ENCODE peak calls at places on chromosomes 7 and 10, in four cellular contexts. One of them, this sample, is unnamed.

GRCh38 chr7:137873524-137873923 is 26.8 kb upstream of the DGKI start:
- DNase-seq in fibroblast of the aortic adventitia: peak; percentile 73
- DNase-seq in CD8-positive, alpha-beta T cell: no peak
- DNase-seq in lung: no peak
- DNase-seq in this sample: peak; percentile 74

GRCh38 chr7:93014410-93014809 is 103.4 kb downstream of the SAMD9 start:
- DNase-seq in fibroblast of the aortic adventitia: no peak
- DNase-seq in CD8-positive, alpha-beta T cell: no peak
- DNase-seq in lung: no peak
- DNase-seq in this sample: no peak

GRCh38 chr10:128345331-128345730 is 219.1 kb upstream of the MKI67 start:
- DNase-seq in fibroblast of the aortic adventitia: no peak
- DNase-seq in CD8-positive, alpha-beta T cell: no peak
- DNase-seq in lung: no peak
- DNase-seq in this sample: no peak

GRCh38 chr10:103155485-103156085 is 37.5 kb downstream of the NT5C2 start:
- DNase-seq in fibroblast of the aortic adventitia: no peak
- DNase-seq in CD8-positive, alpha-beta T cell: no peak
- DNase-seq in lung: no peak
- DNase-seq in this sample: no peak

GRCh38 chr7:568681-569035 is 49.0 kb upstream of the PDGFA start:
- DNase-seq in fibroblast of the aortic adventitia: peak; percentile 79
- DNase-seq in CD8-positive, alpha-beta T cell: no peak
- DNase-seq in lung: no peak
- DNase-seq in this sample: peak; percentile 61

GRCh38 chr10:107264742-107265141 is 100.2 kb upstream of the SORCS1 start:
- DNase-seq in fibroblast of the aortic adventitia: no peak
- DNase-seq in CD8-positive, alpha-beta T cell: no peak
- DNase-seq in lung: no peak
- DNase-seq in this sample: no peak

GRCh38 chr7:70696139-70696782 is 435.7 kb upstream of the GALNT17 start:
- DNase-seq in fibroblast of the aortic adventitia: peak; percentile 48
- DNase-seq in CD8-positive, alpha-beta T cell: no peak
- DNase-seq in lung: no peak
- DNase-seq in this sample: no peak

GRCh38 chr7:13880789-13881188 is 108.7 kb downstream of the ETV1 start:
- DNase-seq in fibroblast of the aortic adventitia: peak; percentile 85
- DNase-seq in CD8-positive, alpha-beta T cell: no peak
- DNase-seq in lung: no peak
- DNase-seq in this sample: peak; percentile 44

GRCh38 chr7:17856251-17856650 is 84.0 kb downstream of the SNX13 start:
- DNase-seq in fibroblast of the aortic adventitia: no peak
- DNase-seq in CD8-positive, alpha-beta T cell: no peak
- DNase-seq in lung: no peak
- DNase-seq in this sample: no peak

GRCh38 chr10:520402-520787 is 169.1 kb downstream of the DIP2C start:
- DNase-seq in fibroblast of the aortic adventitia: peak; percentile 42
- DNase-seq in CD8-positive, alpha-beta T cell: no peak
- DNase-seq in lung: no peak
- DNase-seq in this sample: no peak

DNA sequence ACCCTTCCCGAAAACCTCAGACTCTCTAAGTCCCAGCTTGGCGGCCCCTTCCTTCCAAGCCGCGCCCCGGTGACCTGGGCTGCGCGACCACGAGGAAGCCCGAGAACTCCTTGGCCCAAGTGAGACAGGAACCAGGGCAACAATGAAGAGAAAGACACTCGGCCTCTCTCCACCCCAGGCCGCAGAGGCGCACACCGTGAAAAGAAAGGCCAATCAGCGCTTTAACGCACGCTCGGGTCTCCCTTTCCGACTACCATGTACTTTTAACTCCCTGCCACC is 166.4 kb upstream of the PPP1R3A start:
- DNase-seq in fibroblast of the aortic adventitia: no peak
- DNase-seq in CD8-positive, alpha-beta T cell: no peak
- DNase-seq in lung: no peak
- DNase-seq in this sample: no peak
- H3K4me3 ChIP-seq in fibroblast of the aortic adventitia: peak overlapping the region; percentile 88
- H3K4me3 ChIP-seq in CD8-positive, alpha-beta T cell: peak overlapping the region; percentile 49
- H3K4me3 ChIP-seq in lung: peak overlapping the region; percentile 22
- H3K4me3 ChIP-seq in this sample: peak overlapping the region; percentile 65

DNA sequence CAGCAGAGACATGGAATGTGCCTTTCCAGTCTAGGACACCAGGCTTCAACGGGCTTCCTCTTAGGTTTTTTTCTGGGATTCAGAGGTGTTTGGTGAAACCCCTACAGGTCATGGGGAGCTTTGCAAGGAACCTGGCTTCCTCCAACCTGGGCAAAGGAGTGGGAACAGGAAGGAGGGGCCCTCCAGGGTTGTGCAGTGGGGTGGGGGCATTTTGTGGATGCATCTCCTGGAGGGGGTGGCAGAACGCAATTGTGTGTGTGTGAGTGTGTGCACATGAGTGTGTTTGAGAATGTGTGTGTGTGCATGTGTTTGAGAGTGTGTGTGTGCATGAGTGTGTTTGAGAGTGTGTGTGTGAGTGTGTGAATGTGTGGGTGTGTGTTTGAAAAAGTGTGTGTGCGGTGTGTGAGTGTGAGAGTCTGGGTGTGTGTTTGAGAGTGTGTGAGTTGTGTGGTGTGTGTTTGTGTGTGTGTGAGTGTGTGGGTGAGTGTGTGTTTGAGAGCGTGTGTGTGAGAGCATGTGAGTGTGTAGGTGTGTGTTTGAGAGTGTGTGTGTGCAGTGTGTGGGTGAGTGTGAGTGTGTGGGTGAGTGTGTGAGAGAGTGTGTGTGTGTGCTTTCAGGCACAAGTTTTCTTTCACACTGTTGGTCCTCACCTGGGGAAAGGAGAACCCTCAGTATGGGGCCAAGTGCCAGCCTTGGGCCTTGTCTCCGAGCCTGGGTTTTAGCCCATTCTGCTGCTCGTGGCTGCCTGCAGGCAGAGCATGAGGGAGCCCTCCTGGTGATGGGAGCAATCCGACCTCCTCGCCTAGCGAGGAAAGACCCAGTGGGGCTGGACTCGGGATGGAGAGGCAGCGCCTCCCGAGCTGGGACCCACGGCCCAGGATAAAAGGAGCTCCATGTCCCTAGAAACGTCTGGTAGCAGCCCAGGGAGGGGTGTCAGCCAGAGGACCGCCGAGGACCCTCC is 35.5 kb downstream of the CDH23 start:
- DNase-seq in fibroblast of the aortic adventitia: no peak
- DNase-seq in CD8-positive, alpha-beta T cell: no peak
- DNase-seq in lung: no peak
- DNase-seq in this sample: no peak
- TF ChIP-seq CTCF in fibroblast of the aortic adventitia: peak; percentile 18
- TF ChIP-seq CTCF in CD8-positive, alpha-beta T cell: no peak
- TF ChIP-seq CTCF in lung: no peak
- TF ChIP-seq CTCF in this sample: peak; percentile 10

DNA sequence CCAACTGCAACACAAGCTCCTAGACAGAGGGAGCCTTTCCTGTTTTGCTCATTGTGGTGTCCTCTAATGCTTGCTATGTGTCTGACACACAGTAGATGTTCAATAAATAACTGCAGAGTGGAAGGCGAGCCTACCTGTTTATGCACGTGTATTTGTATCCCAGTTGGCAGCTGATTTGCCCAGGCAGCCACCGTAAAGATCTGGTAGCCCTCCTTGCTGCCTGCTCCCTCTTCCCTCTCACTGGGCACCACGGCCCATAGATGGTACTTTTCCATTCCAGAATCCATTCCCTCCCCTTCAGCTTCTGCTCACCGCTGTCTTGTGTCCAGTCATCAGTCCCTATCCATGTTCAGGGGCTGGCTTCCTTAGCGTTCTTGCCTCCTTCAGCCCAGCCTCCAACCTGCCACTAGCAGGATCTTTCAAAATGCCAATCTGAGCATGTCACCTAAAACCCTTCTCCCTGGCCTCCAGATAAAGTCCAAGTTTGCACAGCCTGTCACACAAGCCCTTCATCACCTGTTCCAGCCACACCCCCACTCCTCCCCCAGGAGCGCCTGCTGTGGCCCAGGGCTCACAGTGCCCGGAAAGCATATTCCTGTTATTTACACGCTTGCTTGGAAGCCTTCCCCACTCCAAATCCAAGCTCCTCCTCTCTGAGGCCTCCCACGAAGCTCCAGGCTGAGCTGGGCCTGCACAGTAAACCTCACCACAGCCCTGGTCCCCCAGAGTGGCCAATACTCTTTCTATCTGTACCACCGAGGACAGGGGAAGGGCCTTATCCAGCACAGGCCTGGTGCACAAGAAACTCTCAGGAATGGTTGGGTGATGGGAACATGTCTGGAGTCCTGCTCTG is 21.0 kb downstream of the ZCCHC24 start:
- DNase-seq in fibroblast of the aortic adventitia: peak; percentile 29
- DNase-seq in CD8-positive, alpha-beta T cell: no peak
- DNase-seq in lung: peak; percentile 78
- DNase-seq in this sample: no peak
- H3K4me3 ChIP-seq in fibroblast of the aortic adventitia: no peak overlapping the region
- H3K4me3 ChIP-seq in CD8-positive, alpha-beta T cell: no peak overlapping the region
- H3K4me3 ChIP-seq in lung: no peak overlapping the region
- H3K4me3 ChIP-seq in this sample: no peak overlapping the region

GRCh38 chr10:116269612-116270011 is 3.4 kb downstream of the GFRA1 start:
- DNase-seq in fibroblast of the aortic adventitia: no peak
- DNase-seq in CD8-positive, alpha-beta T cell: no peak
- DNase-seq in lung: no peak
- DNase-seq in this sample: no peak

GRCh38 chr10:116270691-116271592 is 2.1 kb downstream of the GFRA1 start:
- DNase-seq in fibroblast of the aortic adventitia: no peak
- DNase-seq in CD8-positive, alpha-beta T cell: no peak
- DNase-seq in lung: no peak
- DNase-seq in this sample: no peak

GRCh38 chr10:116271593-116272496 is 1.2 kb downstream of the GFRA1 start:
- DNase-seq in fibroblast of the aortic adventitia: no peak
- DNase-seq in CD8-positive, alpha-beta T cell: no peak
- DNase-seq in lung: no peak
- DNase-seq in this sample: no peak

GRCh38 chr10:116274141-116274861 is 1.3 kb upstream of the GFRA1 start:
- DNase-seq in fibroblast of the aortic adventitia: no peak
- DNase-seq in CD8-positive, alpha-beta T cell: no peak
- DNase-seq in lung: no peak
- DNase-seq in this sample: no peak

DNA sequence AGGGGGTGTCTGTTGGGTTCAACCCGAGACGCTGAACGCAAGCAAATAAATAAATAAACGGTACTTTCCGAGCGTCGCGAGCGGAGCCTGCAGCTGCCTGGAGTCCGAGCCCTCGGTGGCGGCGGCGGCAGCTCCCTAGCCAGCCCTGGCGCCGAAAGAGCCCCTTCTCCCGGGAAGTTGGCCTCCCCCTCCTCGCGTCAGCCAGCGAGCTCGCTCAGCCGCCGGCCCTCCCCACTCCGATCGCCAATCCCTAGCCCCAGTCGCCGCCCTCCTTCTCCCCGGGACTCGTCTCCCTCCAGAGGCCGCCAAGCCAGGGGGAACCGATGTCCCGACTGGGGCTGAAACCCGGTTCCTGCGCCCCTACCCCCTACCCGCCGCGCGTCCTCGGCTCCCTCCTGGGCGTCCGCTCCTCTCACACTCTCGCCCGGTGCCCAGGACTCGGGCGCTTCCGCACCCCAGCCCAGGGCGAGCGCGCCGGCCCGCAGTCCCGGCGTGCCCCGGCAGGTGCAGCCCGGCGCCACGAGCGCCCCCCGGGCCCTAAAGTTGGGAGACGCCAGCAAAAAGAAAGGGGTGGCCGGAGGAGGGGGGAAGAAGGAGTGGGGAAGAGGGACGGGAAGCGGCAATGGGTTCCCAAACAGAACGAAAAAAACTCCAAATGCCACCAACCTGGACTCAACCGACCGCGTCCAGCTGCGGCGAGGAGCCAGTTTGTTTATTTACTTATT is at the start of gene GFRA1:
- DNase-seq in fibroblast of the aortic adventitia: no peak
- DNase-seq in CD8-positive, alpha-beta T cell: no peak
- DNase-seq in lung: no peak
- DNase-seq in this sample: peak; percentile 13
- TF ChIP-seq CTCF in fibroblast of the aortic adventitia: no peak
- TF ChIP-seq CTCF in CD8-positive, alpha-beta T cell: no peak
- TF ChIP-seq CTCF in lung: no peak
- TF ChIP-seq CTCF in this sample: no peak

DNA sequence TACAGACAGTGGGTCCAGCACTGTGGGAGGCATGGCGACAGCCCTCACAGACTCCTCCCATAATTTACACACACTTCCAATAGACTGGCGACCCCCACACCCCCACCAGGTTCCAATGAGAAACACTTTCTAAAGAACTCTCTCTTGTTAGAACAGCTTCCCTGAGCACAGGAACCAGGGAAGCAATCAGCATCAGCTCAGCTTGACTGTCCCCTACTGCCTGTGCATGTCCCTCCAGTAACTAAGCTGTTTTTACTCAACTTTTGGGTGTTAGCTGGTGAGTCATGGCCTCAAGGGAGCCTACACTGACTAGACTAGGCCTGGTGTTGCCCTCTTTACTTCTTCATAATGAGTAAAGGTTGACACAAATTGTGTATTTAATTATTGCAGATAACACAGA is 32.6 kb upstream of the HERPUD2 start:
- DNase-seq in fibroblast of the aortic adventitia: peak; percentile 45
- DNase-seq in CD8-positive, alpha-beta T cell: no peak
- DNase-seq in lung: no peak
- DNase-seq in this sample: no peak
- H3K4me3 ChIP-seq in fibroblast of the aortic adventitia: no peak overlapping the region
- H3K4me3 ChIP-seq in CD8-positive, alpha-beta T cell: no peak overlapping the region
- H3K4me3 ChIP-seq in lung: no peak overlapping the region
- H3K4me3 ChIP-seq in this sample: no peak overlapping the region

GRCh38 chr10:77037735-77038411 is 599.7 kb downstream of the KCNMA1 start:
- DNase-seq in fibroblast of the aortic adventitia: no peak
- DNase-seq in CD8-positive, alpha-beta T cell: no peak
- DNase-seq in lung: no peak
- DNase-seq in this sample: no peak
- TF ChIP-seq CTCF in fibroblast of the aortic adventitia: no peak
- TF ChIP-seq CTCF in CD8-positive, alpha-beta T cell: no peak
- TF ChIP-seq CTCF in lung: no peak
- TF ChIP-seq CTCF in this sample: no peak

DNA sequence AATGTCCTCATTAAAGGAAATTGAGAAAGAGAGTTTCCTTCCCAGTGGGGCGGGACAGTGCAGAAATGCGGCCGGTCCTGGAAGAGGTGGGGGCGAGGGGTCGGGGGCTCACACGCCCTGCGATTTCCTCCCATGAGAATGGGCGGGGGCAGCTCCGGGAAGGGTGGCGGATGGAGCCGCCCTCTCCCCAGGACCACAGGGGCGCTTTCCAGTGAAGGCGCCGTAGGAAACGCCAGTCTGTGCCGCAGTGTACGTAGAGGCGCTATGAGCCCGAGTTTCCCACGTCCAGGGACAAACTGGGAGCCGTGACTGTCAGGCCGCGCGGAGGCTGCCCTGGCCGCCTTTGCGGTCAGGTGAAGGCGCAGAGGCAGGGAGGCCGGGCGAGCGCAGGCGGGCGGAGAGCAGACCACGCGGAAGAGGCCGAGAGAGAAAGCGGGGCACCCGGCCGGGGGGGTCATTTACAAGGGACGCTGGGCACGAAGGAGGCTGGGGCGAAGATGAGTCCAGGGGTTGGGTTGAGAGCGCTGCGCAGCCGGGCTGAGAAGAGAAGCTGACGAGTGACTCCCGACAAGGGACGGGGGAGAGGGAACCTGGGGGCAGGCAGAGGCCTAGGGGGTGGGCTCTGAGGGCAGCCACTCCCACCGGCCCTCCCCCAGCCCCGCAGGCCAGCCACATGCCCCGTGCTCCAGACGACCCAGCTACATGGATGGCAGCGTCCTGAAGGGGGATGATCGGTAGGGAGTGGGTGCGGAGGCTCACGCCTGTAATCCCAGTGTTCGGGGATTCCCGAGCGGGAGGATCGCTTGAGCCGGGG is 45.0 kb downstream of the ALOX5 start:
- DNase-seq in fibroblast of the aortic adventitia: peak; percentile 10
- DNase-seq in CD8-positive, alpha-beta T cell: no peak
- DNase-seq in lung: peak; percentile 71
- DNase-seq in this sample: peak; percentile 72
- H3K4me3 ChIP-seq in fibroblast of the aortic adventitia: peak overlapping the region; percentile 56
- H3K4me3 ChIP-seq in CD8-positive, alpha-beta T cell: peak overlapping the region; percentile 88
- H3K4me3 ChIP-seq in lung: peak overlapping the region; percentile 43
- H3K4me3 ChIP-seq in this sample: peak overlapping the region; percentile 54

GRCh38 chr10:26573674-26574073 is 123.8 kb upstream of the PDSS1 start:
- DNase-seq in fibroblast of the aortic adventitia: no peak
- DNase-seq in CD8-positive, alpha-beta T cell: no peak
- DNase-seq in lung: no peak
- DNase-seq in this sample: no peak
- TF ChIP-seq CTCF in fibroblast of the aortic adventitia: no peak
- TF ChIP-seq CTCF in CD8-positive, alpha-beta T cell: no peak
- TF ChIP-seq CTCF in lung: no peak
- TF ChIP-seq CTCF in this sample: no peak

This sample was measured in fibroblast of pulmonary artery.